ENCODE peak calls at places on chromosomes 12 and 14, in eight cellular contexts. One of them, this sample, is unnamed.

GRCh38 chr14:105944632-105945610 is 418.5 kb downstream of the TMEM121 start:
- DNase-seq in A549: peak
- DNase-seq in posterior cingulate gyrus: peak
- DNase-seq in T47D: peak
- DNase-seq in EL: no peak
- DNase-seq in T-helper 2 cell: peak
- DNase-seq in hepatic stellate cell: no peak
- DNase-seq in small intestine: peak
- DNase-seq in this sample: peak

GRCh38 chr12:116927244-116927940 is 16.6 kb downstream of the FBXW8 start:
- DNase-seq in EL: no peak
- DNase-seq in small intestine: no peak
- DNase-seq in hepatic stellate cell: no peak
- DNase-seq in posterior cingulate gyrus: no peak
- DNase-seq in T47D: no peak
- DNase-seq in A549: no peak
- DNase-seq in T-helper 2 cell: no peak
- DNase-seq in this sample: no peak

GRCh38 chr12:108140501-108140900 is 11.4 kb downstream of the WSCD2 start:
- DNase-seq in posterior cingulate gyrus: no peak
- DNase-seq in hepatic stellate cell: no peak
- DNase-seq in small intestine: no peak
- DNase-seq in T-helper 2 cell: no peak
- DNase-seq in T47D: no peak
- DNase-seq in A549: no peak
- DNase-seq in EL: no peak
- DNase-seq in this sample: no peak

GRCh38 chr12:69838086-69838440 is 13.0 kb downstream of the MYRFL start:
- DNase-seq in EL: no peak
- DNase-seq in A549: no peak
- DNase-seq in T-helper 2 cell: no peak
- DNase-seq in T47D: no peak
- DNase-seq in hepatic stellate cell: no peak
- DNase-seq in small intestine: peak
- DNase-seq in posterior cingulate gyrus: no peak
- DNase-seq in this sample: no peak

GRCh38 chr14:68939893-68940613 is 39.0 kb downstream of the ACTN1 start:
- DNase-seq in T-helper 2 cell: no peak
- DNase-seq in T47D: no peak
- DNase-seq in hepatic stellate cell: peak
- DNase-seq in EL: peak
- DNase-seq in A549: peak
- DNase-seq in posterior cingulate gyrus: no peak
- DNase-seq in small intestine: peak
- DNase-seq in this sample: peak

GRCh38 chr12:28242888-28243633 is 52.8 kb downstream of the CCDC91 start:
- DNase-seq in T47D: no peak
- DNase-seq in small intestine: peak
- DNase-seq in hepatic stellate cell: no peak
- DNase-seq in A549: no peak
- DNase-seq in posterior cingulate gyrus: no peak
- DNase-seq in T-helper 2 cell: no peak
- DNase-seq in EL: no peak
- DNase-seq in this sample: no peak

GRCh38 chr14:70919774-70920173 is 12.5 kb downstream of the PCNX1 start:
- DNase-seq in hepatic stellate cell: no peak
- DNase-seq in small intestine: no peak
- DNase-seq in posterior cingulate gyrus: no peak
- DNase-seq in EL: peak
- DNase-seq in T-helper 2 cell: no peak
- DNase-seq in A549: no peak
- DNase-seq in T47D: no peak
- DNase-seq in this sample: no peak

GRCh38 chr12:50081096-50081808 is 3.9 kb upstream of the SMARCD1 start:
- DNase-seq in small intestine: no peak
- DNase-seq in EL: no peak
- DNase-seq in posterior cingulate gyrus: peak
- DNase-seq in hepatic stellate cell: no peak
- DNase-seq in T-helper 2 cell: no peak
- DNase-seq in T47D: no peak
- DNase-seq in A549: no peak
- DNase-seq in this sample: no peak

GRCh38 chr12:127485528-127485927 is 781.4 kb upstream of the TMEM132C start:
- DNase-seq in A549: peak
- DNase-seq in posterior cingulate gyrus: peak
- DNase-seq in T47D: no peak
- DNase-seq in hepatic stellate cell: peak
- DNase-seq in EL: peak
- DNase-seq in small intestine: peak
- DNase-seq in T-helper 2 cell: no peak
- DNase-seq in this sample: peak